ENCODE peak calls at places on chromosomes 12 and 14, in eight cellular contexts. X is WERI-Rb-1; L is sigmoid colon; Y is NT2/D1; E is effector memory CD4-positive, alpha-beta T cell; V is mucosa of descending colon; N is ovary; P is K562. K is an unnamed sample.

GRCh38 chr12:25933001-25933400 is 25.5 kb upstream of the RASSF8 start:
- DNase-seq in E (no peak), L (no peak), X (no peak), V (no peak), Y (no peak), N (no peak), P (no peak), K (no peak)

GRCh38 chr14:94582851-94583250 is 1.6 kb downstream of the SERPINA5 start:
- DNase-seq in L (no peak), P (no peak), V (no peak), X (no peak), Y (no peak), N (no peak), E (no peak), K (no peak)

GRCh38 chr12:108176292-108176691 is 47.2 kb downstream of the WSCD2 start:
- DNase-seq in P (no peak), Y (no peak), L (no peak), E (no peak), N (no peak), V (no peak), X (no peak), K (no peak)

GRCh38 chr12:122935318-122935717 is 30.9 kb downstream of the ABCB9 start:
- DNase-seq in E (no peak), Y (no peak), L (no peak), N (no peak), X (no peak), V (no peak), P (peak; percentile 21), K (no peak)

GRCh38 chr14:33879684-33880286 is 71.1 kb downstream of the EGLN3 start:
- DNase-seq in N (no peak), Y (no peak), X (no peak), V (no peak), L (no peak), P (no peak), E (no peak), K (no peak)

GRCh38 chr12:92648242-92649031 is 54.4 kb upstream of the PLEKHG7 start:
- DNase-seq in X (no peak), Y (peak; percentile 16), P (no peak), N (no peak), E (no peak), L (no peak), V (no peak), K (no peak)

GRCh38 chr12:56728139-56728861 is 3.2 kb upstream of the NACA start:
- DNase-seq in X (no peak), Y (no peak), P (no peak), L (no peak), E (no peak), N (peak; percentile 12), V (no peak), K (no peak)

GRCh38 chr14:96792581-96792980 is 4.6 kb upstream of the VRK1 start:
- DNase-seq in E (no peak), Y (no peak), V (no peak), L (no peak), X (no peak), N (no peak), P (no peak), K (no peak)

GRCh38 chr14:81330619-81331122 is 69.5 kb downstream of the STON2 start:
- DNase-seq in P (no peak), E (no peak), X (no peak), Y (no peak), N (no peak), L (no peak), V (no peak), K (no peak)

GRCh38 chr12:51591020-51591901 is at the start of gene SCN8A:
- DNase-seq in L (no peak), P (peak; percentile 49), N (peak; percentile 62), X (peak; percentile 86), E (peak; percentile 15), V (no peak), Y (peak; percentile 63), K (peak; percentile 53)

GRCh38 chr12:65511134-65511912 is 232.8 kb downstream of the MSRB3 start:
- DNase-seq in X (no peak), V (no peak), L (peak; percentile 72), E (no peak), N (no peak), Y (no peak), P (no peak), K (no peak)

GRCh38 chr12:124026755-124027745 is 54.0 kb downstream of the ZNF664 start:
- DNase-seq in V (no peak), Y (no peak), E (no peak), L (no peak), N (no peak), X (no peak), P (peak; percentile 56), K (no peak)

GRCh38 chr12:116024769-116025168 is 252.7 kb downstream of the MED13L start:
- DNase-seq in P (no peak), X (no peak), V (no peak), N (no peak), Y (no peak), L (no peak), E (no peak), K (no peak)

GRCh38 chr12:110345176-110345651 is 58.3 kb downstream of the ANAPC7 start:
- DNase-seq in L (no peak), X (no peak), N (no peak), Y (no peak), V (no peak), P (no peak), E (no peak), K (no peak)

GRCh38 chr12:96770239-96770780 is 136.7 kb upstream of the NEDD1 start:
- DNase-seq in L (no peak), P (no peak), X (no peak), Y (no peak), E (no peak), V (no peak), N (no peak), K (no peak)

GRCh38 chr14:100585448-100586152 is 1.6 kb downstream of the BEGAIN start:
- DNase-seq in Y (no peak), X (no peak), L (peak; percentile 25), E (no peak), V (peak; percentile 33), P (no peak), N (peak; percentile 15), K (no peak)

GRCh38 chr14:30521899-30522736 is 36.8 kb upstream of the G2E3 start:
- DNase-seq in E (no peak), P (peak; percentile 49), L (no peak), V (no peak), N (no peak), Y (no peak), X (no peak), K (peak; percentile 39)

GRCh38 chr12:42855362-42855950 is 265.9 kb upstream of the PRICKLE1 start:
- DNase-seq in V (no peak), Y (no peak), X (no peak), N (no peak), P (peak; percentile 0), L (no peak), E (no peak), K (no peak)

GRCh38 chr12:71397433-71397954 is 42.1 kb upstream of the LGR5 start:
- DNase-seq in X (no peak), E (no peak), Y (no peak), P (no peak), V (no peak), N (no peak), L (no peak), K (no peak)

GRCh38 chr12:46470039-46470627 is 97.6 kb upstream of the SLC38A2 start:
- DNase-seq in X (no peak), E (no peak), N (no peak), L (no peak), Y (no peak), P (no peak), V (no peak), K (peak; percentile 13)

GRCh38 chr12:125983094-125983783 is 918.0 kb downstream of the AACS start:
- DNase-seq in X (peak; percentile 62), P (peak; percentile 9), Y (peak; percentile 87), N (peak; percentile 36), L (peak; percentile 74), V (no peak), E (no peak), K (no peak)
- H3K4me3 ChIP-seq in X (peak overlapping the region; percentile 45), P (no peak overlapping the region), Y (peak overlapping the region; percentile 36), N (peak overlapping the region; percentile 9), L (peak overlapping the region; percentile 48), V (no peak overlapping the region), E (no peak overlapping the region), K (no peak overlapping the region)

DNA sequence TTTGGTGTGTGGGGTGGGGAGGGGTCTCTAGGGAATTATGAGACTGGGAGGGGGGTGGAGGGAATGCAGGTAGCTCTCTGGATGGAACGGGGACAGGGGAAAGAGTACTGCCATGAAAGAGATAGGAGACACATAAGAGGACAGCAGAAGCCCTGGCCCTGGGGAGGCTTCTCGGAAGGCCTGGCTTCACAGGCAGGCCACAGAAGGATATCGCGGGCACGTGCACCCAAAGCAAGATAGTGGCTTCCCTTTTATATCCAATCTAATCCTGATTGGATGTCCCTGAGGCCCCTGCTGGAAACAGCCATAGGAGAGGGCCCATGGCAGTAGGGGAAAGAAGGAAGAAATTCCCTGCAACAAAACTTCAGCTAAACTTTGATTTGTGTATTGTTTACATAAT is 113.5 kb downstream of the GCH1 start:
- DNase-seq in P (no peak), E (no peak), Y (no peak), L (no peak), X (no peak), N (no peak), V (no peak), K (no peak)
- H3K36me3 ChIP-seq in P (peaks cover 4% of the 10 kb centered on the region), E (no peaks in the 10 kb centered on the region), Y (peaks cover 66% of the 10 kb centered on the region), L (peaks cover 39% of the 10 kb centered on the region), X (peaks cover 39% of the 10 kb centered on the region), N (no peaks in the 10 kb centered on the region), V (no peaks in the 10 kb centered on the region), K (no peaks in the 10 kb centered on the region)

DNA sequence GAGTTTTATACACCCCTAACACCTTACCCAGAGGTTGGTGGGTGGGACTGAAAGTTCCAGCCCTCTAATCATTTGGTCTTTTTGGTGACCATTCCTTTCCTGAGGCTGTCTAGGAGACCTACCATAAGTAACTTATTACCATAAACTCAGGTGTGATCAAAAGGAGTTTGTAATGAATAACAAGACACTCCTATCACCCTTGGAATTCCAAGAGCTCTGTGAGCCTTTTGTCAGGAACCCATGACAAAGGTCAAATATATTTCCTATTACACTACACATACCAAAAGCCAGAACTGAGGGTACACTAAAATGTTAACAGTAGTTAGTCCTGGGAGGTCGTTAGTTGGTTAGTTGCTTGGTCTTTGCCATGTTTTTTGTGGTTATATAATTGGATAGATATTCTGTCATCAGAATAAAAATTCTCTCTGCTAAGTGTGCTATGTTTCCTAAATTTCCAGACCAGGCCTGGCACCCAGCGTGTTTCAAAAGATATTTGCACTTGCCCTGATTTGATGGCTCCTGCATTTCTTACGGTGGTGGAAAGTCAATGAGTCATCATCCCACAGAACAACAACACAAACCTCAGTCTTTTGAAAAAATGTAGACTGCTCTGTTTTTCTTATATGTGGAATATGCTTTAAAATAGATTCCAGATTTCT is 27.0 kb upstream of the AKAP5 start:
- DNase-seq in V (no peak), P (no peak), E (no peak), X (no peak), Y (no peak), L (no peak), N (no peak), K (no peak)
- H3K4me3 ChIP-seq in V (no peak overlapping the region), P (no peak overlapping the region), E (no peak overlapping the region), X (no peak overlapping the region), Y (no peak overlapping the region), L (no peak overlapping the region), N (no peak overlapping the region), K (no peak overlapping the region)

DNA sequence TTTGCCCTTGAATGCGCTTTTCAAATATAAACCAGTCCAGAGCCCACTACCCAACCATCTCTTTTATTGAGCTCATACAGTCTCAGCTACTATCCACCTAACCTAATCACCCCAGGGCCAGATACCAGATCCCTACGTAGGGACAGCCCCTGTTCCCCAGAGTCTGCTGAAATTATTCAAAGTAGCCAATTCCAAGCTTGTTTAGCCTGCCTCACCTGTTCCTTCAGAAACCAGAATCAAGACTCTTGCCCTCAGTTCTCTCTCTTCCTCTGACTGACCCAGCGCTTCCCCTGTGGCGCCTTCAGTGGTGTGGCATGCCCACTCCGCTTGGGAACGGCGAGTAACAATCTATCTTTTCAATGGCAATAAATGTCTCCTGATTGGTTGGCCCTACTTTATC is 18.8 kb downstream of the BMAL2 start:
- DNase-seq in X (no peak), Y (no peak), P (no peak), N (no peak), L (no peak), V (no peak), E (no peak), K (no peak)
- H3K36me3 ChIP-seq in X (no peaks in the 10 kb centered on the region), Y (no peaks in the 10 kb centered on the region), P (no peaks in the 10 kb centered on the region), N (no peaks in the 10 kb centered on the region), L (no peaks in the 10 kb centered on the region), V (no peaks in the 10 kb centered on the region), E (no peaks in the 10 kb centered on the region), K (no peaks in the 10 kb centered on the region)